ENCODE peak calls at places on chromosomes 2 and 18, in five cellular contexts. L is mucosa of descending colon, B is A549, V is breast epithelium, W is kidney epithelial cell. K is an unnamed sample.

GRCh38 chr18:26407721-26408601 is 140.4 kb downstream of the KCTD1 start:
- DNase-seq in L (no peak), B (no peak), V (no peak), W (no peak), K (no peak)

GRCh38 chr2:128752691-128753263 is 434.1 kb upstream of the HS6ST1 start:
- DNase-seq in L (no peak), B (no peak), V (no peak), W (no peak), K (peak; percentile 56)

GRCh38 chr2:196182439-196183171 is 11.2 kb upstream of the STK17B start:
- DNase-seq in L (no peak), B (no peak), V (no peak), W (no peak), K (no peak)

GRCh38 chr18:78965917-78966878 is 13.4 kb upstream of the SALL3 start:
- DNase-seq in L (no peak), B (no peak), V (no peak), W (no peak), K (peak; percentile 73)

GRCh38 chr2:66431840-66432511 is 2.9 kb upstream of the MEIS1 start:
- DNase-seq in L (peak; percentile 27), B (no peak), V (no peak), W (no peak), K (no peak)

GRCh38 chr2:36079793-36080192 is 275.8 kb upstream of the CRIM1 start:
- DNase-seq in L (no peak), B (no peak), V (no peak), W (no peak), K (no peak)

GRCh38 chr2:136291871-136292270 is 173.9 kb upstream of the CXCR4 start:
- DNase-seq in L (no peak), B (no peak), V (no peak), W (no peak), K (no peak)

GRCh38 chr2:68302281-68302680 is 17.5 kb downstream of the CNRIP1 start:
- DNase-seq in L (no peak), B (no peak), V (no peak), W (no peak), K (no peak)

GRCh38 chr18:9673296-9674251 is 34.5 kb upstream of the RAB31 start:
- DNase-seq in L (peak; percentile 32), B (peak; percentile 97), V (no peak), W (peak; percentile 99), K (peak; percentile 23)

GRCh38 chr2:210009896-210010295 is 7.5 kb downstream of the RPE start:
- DNase-seq in L (no peak), B (no peak), V (no peak), W (no peak), K (no peak)

GRCh38 chr2:69017876-69018275 is 4.9 kb downstream of the ANTXR1 start:
- DNase-seq in L (no peak), B (no peak), V (no peak), W (no peak), K (no peak)

GRCh38 chr2:191878576-191879298 is 31.8 kb upstream of the CAVIN2 start:
- DNase-seq in L (no peak), B (peak; percentile 55), V (no peak), W (peak; percentile 83), K (no peak)

GRCh38 chr2:113858764-113859163 is 31.1 kb upstream of the ACTR3 start:
- DNase-seq in L (no peak), B (peak; percentile 67), V (no peak), W (peak; percentile 92), K (no peak)

GRCh38 chr2:240300261-240300821 is 135.1 kb upstream of the GPC1 start:
- DNase-seq in L (no peak), B (no peak), V (no peak), W (no peak), K (peak; percentile 80)

GRCh38 chr2:183227191-183227590 is 102.9 kb downstream of the NUP35 start:
- DNase-seq in L (no peak), B (no peak), V (no peak), W (no peak), K (no peak)

GRCh38 chr2:183219853-183220252 is 95.6 kb downstream of the NUP35 start:
- DNase-seq in L (no peak), B (no peak), V (no peak), W (no peak), K (no peak)

GRCh38 chr2:183224933-183225332 is 100.7 kb downstream of the NUP35 start:
- DNase-seq in L (no peak), B (no peak), V (no peak), W (no peak), K (no peak)

GRCh38 chr2:183222751-183223150 is 98.5 kb downstream of the NUP35 start:
- DNase-seq in L (no peak), B (no peak), V (no peak), W (no peak), K (no peak)
- TF ChIP-seq CTCF in L (no peak), B (no peak), V (no peak), W (no peak), K (no peak)

DNA sequence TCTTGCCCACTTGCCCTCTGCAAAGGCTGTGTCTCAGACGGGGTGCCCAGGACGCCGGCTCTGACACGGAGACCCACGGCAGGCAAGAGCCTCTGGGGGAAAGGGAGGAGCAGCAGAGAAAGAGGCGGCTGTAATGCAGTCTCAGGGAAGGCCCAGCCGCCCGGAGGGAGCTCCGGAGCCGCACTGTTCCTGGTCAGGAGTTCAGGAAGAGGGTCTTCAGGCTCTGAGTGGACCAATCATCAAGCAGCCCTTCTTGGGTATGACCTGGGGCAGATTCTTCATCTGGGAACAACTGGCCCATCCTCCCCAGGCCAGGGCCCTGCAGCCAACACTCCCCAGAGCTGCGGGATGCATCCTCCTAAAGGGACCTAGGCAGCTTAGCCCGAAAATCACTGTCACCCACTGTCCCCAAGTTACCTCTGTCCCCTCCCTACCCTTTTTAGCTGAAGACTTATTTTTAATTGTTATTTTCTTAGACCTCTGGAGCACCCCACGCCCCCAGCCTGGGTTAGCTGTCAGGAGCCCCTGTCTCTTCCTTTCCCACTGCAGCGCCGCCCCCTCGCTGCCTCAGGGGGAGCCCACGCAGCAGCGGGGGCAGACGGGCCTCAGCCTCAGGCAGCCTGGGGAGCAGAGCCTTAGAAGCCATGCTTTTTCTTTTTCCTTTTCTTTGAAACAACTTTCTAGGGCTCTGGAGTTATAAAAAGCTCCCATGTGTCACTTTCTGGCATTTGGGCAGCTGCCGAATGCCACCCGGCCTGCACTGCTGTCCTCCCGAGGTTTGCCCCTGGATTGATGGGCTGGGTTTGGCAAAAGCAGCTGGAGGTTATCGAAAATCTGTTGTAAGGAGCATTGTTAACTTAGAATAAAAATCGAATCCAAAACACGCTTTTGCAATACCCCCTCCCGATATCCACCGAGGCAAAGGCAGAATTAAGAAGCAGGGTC is 644 bp upstream of the NEU2 start:
- DNase-seq in L (no peak), B (no peak), V (no peak), W (no peak), K (no peak)
- TF ChIP-seq CTCF in L (no peak), B (no peak), V (no peak), W (no peak), K (no peak)

DNA sequence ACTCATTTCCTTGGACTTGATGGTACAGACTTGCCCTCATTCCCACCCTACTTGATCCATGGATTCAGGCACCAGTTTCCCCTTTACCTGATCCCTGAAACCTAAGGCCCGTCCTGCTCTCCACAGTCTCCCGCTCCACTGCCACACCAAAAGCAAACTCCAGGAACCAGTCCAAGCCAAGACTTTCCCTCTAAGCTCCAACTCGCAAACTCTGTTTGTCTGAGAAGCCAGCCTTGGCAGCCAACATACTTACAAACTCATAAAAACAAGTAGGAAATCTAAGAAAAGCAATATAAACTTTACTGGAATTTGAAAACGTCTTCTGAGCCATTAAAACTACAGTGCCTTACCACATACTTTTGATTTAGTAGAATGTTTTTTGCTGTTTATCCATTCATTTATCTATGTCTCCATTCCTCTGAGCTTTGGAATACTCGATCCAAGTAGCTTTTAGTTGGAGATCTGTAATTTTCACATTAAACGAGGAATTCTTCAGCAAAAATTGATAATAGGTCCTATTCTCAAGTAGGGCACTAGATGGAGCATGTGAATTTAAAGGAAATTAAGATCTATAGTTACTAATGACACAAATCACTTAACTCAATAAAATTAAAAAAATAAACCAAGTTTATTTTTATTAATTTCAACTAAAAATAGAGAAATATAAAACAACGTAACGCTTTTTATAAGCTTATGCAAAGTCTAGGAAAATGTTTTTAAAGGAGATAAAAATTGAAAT is 199.7 kb downstream of the MYO3B start:
- DNase-seq in L (no peak), B (no peak), V (no peak), W (no peak), K (no peak)
- TF ChIP-seq CTCF in L (no peak), B (peak; percentile 19), V (no peak), W (no peak), K (no peak)

DNA sequence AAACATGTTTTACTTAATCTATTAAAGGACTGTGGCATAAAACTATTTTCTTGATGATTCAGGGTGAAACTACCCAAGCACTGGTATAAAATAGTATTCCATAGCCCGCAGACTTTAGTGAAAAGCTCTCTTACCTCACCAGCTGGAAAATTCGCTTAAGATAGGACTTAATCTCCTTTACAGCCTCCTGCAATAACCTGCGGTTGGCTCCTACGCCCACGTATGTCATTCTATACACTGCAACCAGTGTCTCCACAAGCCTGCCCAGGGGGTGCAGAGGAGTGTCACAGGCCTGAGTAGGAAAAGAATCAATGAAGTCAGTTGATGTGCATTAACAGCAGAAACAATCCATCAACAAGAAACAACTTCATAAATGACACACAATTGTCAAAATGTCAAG is 11.3 kb upstream of the MPP4 start:
- DNase-seq in L (no peak), B (no peak), V (no peak), W (no peak), K (no peak)
- TF ChIP-seq CTCF in L (no peak), B (no peak), V (no peak), W (no peak), K (no peak)

GRCh38 chr2:226066391-226066790 is 666.9 kb downstream of the NYAP2 start:
- DNase-seq in L (no peak), B (no peak), V (no peak), W (no peak), K (no peak)

GRCh38 chr2:226063704-226064390 is 664.3 kb downstream of the NYAP2 start:
- DNase-seq in L (no peak), B (peak; percentile 23), V (no peak), W (no peak), K (no peak)

GRCh38 chr2:226066873-226067272 is 667.4 kb downstream of the NYAP2 start:
- DNase-seq in L (no peak), B (no peak), V (no peak), W (no peak), K (no peak)
- TF ChIP-seq CTCF in L (no peak), B (no peak), V (no peak), W (no peak), K (no peak)

GRCh38 chr18:76482971-76483691 is 11.9 kb downstream of the ZNF516 start:
- DNase-seq in L (no peak), B (no peak), V (no peak), W (no peak), K (no peak)

GRCh38 chr18:76480913-76481312 is 14.1 kb downstream of the ZNF516 start:
- DNase-seq in L (no peak), B (no peak), V (no peak), W (no peak), K (no peak)

GRCh38 chr18:76482267-76482666 is 12.8 kb downstream of the ZNF516 start:
- DNase-seq in L (no peak), B (no peak), V (no peak), W (no peak), K (no peak)

GRCh38 chr18:76476665-76477561 is 18.1 kb downstream of the ZNF516 start:
- DNase-seq in L (no peak), B (peak; percentile 72), V (no peak), W (peak; percentile 65), K (no peak)

GRCh38 chr18:76479351-76480238 is 15.4 kb downstream of the ZNF516 start:
- DNase-seq in L (no peak), B (no peak), V (no peak), W (no peak), K (no peak)
- TF ChIP-seq CTCF in L (no peak), B (no peak), V (no peak), W (no peak), K (no peak)